ENCODE peak calls at places on chromosomes 2 and 18, in eight cellular contexts. One of them, this sample, is unnamed.

GRCh38 chr2:71063216-71063615 is 5.2 kb upstream of the NAGK start:
- DNase-seq in GM13977: no peak
- DNase-seq in left ventricle myocardium inferior: no peak
- DNase-seq in colonic mucosa: no peak
- DNase-seq in NB4: no peak
- DNase-seq in astrocyte of the cerebellum: no peak
- DNase-seq in AG04450: no peak
- DNase-seq in A549: no peak
- DNase-seq in this sample: no peak

GRCh38 chr2:28615691-28616090 is 119.8 kb downstream of the PLB1 start:
- DNase-seq in GM13977: no peak
- DNase-seq in left ventricle myocardium inferior: no peak
- DNase-seq in colonic mucosa: no peak
- DNase-seq in NB4: no peak
- DNase-seq in astrocyte of the cerebellum: no peak
- DNase-seq in AG04450: no peak
- DNase-seq in A549: no peak
- DNase-seq in this sample: no peak

GRCh38 chr2:121052507-121052906 is 232.5 kb downstream of the TFCP2L1 start:
- DNase-seq in GM13977: no peak
- DNase-seq in left ventricle myocardium inferior: no peak
- DNase-seq in colonic mucosa: peak; percentile 27
- DNase-seq in NB4: no peak
- DNase-seq in astrocyte of the cerebellum: no peak
- DNase-seq in AG04450: no peak
- DNase-seq in A549: no peak
- DNase-seq in this sample: no peak

GRCh38 chr2:92073036-92073814 is 2798.0 kb upstream of the TEKT4 start:
- DNase-seq in GM13977: peak; percentile 0
- DNase-seq in left ventricle myocardium inferior: no peak
- DNase-seq in colonic mucosa: no peak
- DNase-seq in NB4: no peak
- DNase-seq in astrocyte of the cerebellum: no peak
- DNase-seq in AG04450: no peak
- DNase-seq in A549: no peak
- DNase-seq in this sample: peak; percentile 37

GRCh38 chr18:48810805-48811204 is 140.0 kb downstream of the SMAD7 start:
- DNase-seq in GM13977: no peak
- DNase-seq in left ventricle myocardium inferior: no peak
- DNase-seq in colonic mucosa: no peak
- DNase-seq in NB4: no peak
- DNase-seq in astrocyte of the cerebellum: no peak
- DNase-seq in AG04450: no peak
- DNase-seq in A549: no peak
- DNase-seq in this sample: no peak

GRCh38 chr18:75293591-75293990 is 83.0 kb downstream of the TSHZ1 start:
- DNase-seq in GM13977: no peak
- DNase-seq in left ventricle myocardium inferior: no peak
- DNase-seq in colonic mucosa: no peak
- DNase-seq in NB4: no peak
- DNase-seq in astrocyte of the cerebellum: no peak
- DNase-seq in AG04450: no peak
- DNase-seq in A549: no peak
- DNase-seq in this sample: no peak

GRCh38 chr2:229910147-229910831 is 11.5 kb downstream of the TRIP12 start:
- DNase-seq in GM13977: no peak
- DNase-seq in left ventricle myocardium inferior: no peak
- DNase-seq in colonic mucosa: no peak
- DNase-seq in NB4: no peak
- DNase-seq in astrocyte of the cerebellum: no peak
- DNase-seq in AG04450: no peak
- DNase-seq in A549: no peak
- DNase-seq in this sample: no peak

GRCh38 chr2:157761520-157761919 is 114.6 kb downstream of the ACVR1 start:
- DNase-seq in GM13977: no peak
- DNase-seq in left ventricle myocardium inferior: no peak
- DNase-seq in colonic mucosa: no peak
- DNase-seq in NB4: no peak
- DNase-seq in astrocyte of the cerebellum: no peak
- DNase-seq in AG04450: no peak
- DNase-seq in A549: no peak
- DNase-seq in this sample: no peak

GRCh38 chr2:26754972-26755670 is 9.0 kb upstream of the SLC35F6 start:
- DNase-seq in GM13977: no peak
- DNase-seq in left ventricle myocardium inferior: no peak
- DNase-seq in colonic mucosa: no peak
- DNase-seq in NB4: no peak
- DNase-seq in astrocyte of the cerebellum: no peak
- DNase-seq in AG04450: no peak
- DNase-seq in A549: no peak
- DNase-seq in this sample: no peak

GRCh38 chr2:23523651-23524260 is 138.8 kb downstream of the KLHL29 start:
- DNase-seq in GM13977: no peak
- DNase-seq in left ventricle myocardium inferior: no peak
- DNase-seq in colonic mucosa: no peak
- DNase-seq in NB4: no peak
- DNase-seq in astrocyte of the cerebellum: no peak
- DNase-seq in AG04450: no peak
- DNase-seq in A549: no peak
- DNase-seq in this sample: peak; percentile 91

GRCh38 chr2:165113414-165113813 is 90.4 kb downstream of the SCN3A start:
- DNase-seq in GM13977: no peak
- DNase-seq in left ventricle myocardium inferior: no peak
- DNase-seq in colonic mucosa: no peak
- DNase-seq in NB4: no peak
- DNase-seq in astrocyte of the cerebellum: no peak
- DNase-seq in AG04450: peak; percentile 13
- DNase-seq in A549: no peak
- DNase-seq in this sample: no peak

GRCh38 chr18:79447703-79448367 is 52.1 kb downstream of the NFATC1 start:
- DNase-seq in GM13977: no peak
- DNase-seq in left ventricle myocardium inferior: no peak
- DNase-seq in colonic mucosa: no peak
- DNase-seq in NB4: no peak
- DNase-seq in astrocyte of the cerebellum: no peak
- DNase-seq in AG04450: peak; percentile 46
- DNase-seq in A549: no peak
- DNase-seq in this sample: no peak

GRCh38 chr2:74384051-74384450 is 3.9 kb upstream of the DCTN1 start:
- DNase-seq in GM13977: no peak
- DNase-seq in left ventricle myocardium inferior: no peak
- DNase-seq in colonic mucosa: no peak
- DNase-seq in NB4: no peak
- DNase-seq in astrocyte of the cerebellum: no peak
- DNase-seq in AG04450: no peak
- DNase-seq in A549: no peak
- DNase-seq in this sample: no peak

GRCh38 chr2:13524492-13524891 is 807.8 kb downstream of the TRIB2 start:
- DNase-seq in GM13977: peak; percentile 12
- DNase-seq in left ventricle myocardium inferior: no peak
- DNase-seq in colonic mucosa: no peak
- DNase-seq in NB4: no peak
- DNase-seq in astrocyte of the cerebellum: no peak
- DNase-seq in AG04450: no peak
- DNase-seq in A549: no peak
- DNase-seq in this sample: no peak

GRCh38 chr18:63949068-63949737 is at the start of gene HMSD:
- DNase-seq in GM13977: peak; percentile 78
- DNase-seq in left ventricle myocardium inferior: peak; percentile 52
- DNase-seq in colonic mucosa: peak; percentile 73
- DNase-seq in NB4: no peak
- DNase-seq in astrocyte of the cerebellum: no peak
- DNase-seq in AG04450: no peak
- DNase-seq in A549: peak; percentile 53
- DNase-seq in this sample: no peak

GRCh38 chr2:43075054-43075593 is 151.3 kb downstream of the ZFP36L2 start:
- DNase-seq in GM13977: no peak
- DNase-seq in left ventricle myocardium inferior: peak; percentile 81
- DNase-seq in colonic mucosa: peak; percentile 49
- DNase-seq in NB4: no peak
- DNase-seq in astrocyte of the cerebellum: peak; percentile 94
- DNase-seq in AG04450: peak; percentile 92
- DNase-seq in A549: no peak
- DNase-seq in this sample: peak; percentile 94

GRCh38 chr2:62197017-62197586 is 1.2 kb downstream of the B3GNT2 start:
- DNase-seq in GM13977: peak; percentile 45
- DNase-seq in left ventricle myocardium inferior: no peak
- DNase-seq in colonic mucosa: peak; percentile 45
- DNase-seq in NB4: peak; percentile 68
- DNase-seq in astrocyte of the cerebellum: no peak
- DNase-seq in AG04450: no peak
- DNase-seq in A549: peak; percentile 38
- DNase-seq in this sample: peak; percentile 69
- TF ChIP-seq CTCF in GM13977: peak; percentile 48
- TF ChIP-seq CTCF in left ventricle myocardium inferior: no peak
- TF ChIP-seq CTCF in colonic mucosa: no peak
- TF ChIP-seq CTCF in NB4: peak; percentile 14
- TF ChIP-seq CTCF in astrocyte of the cerebellum: no peak
- TF ChIP-seq CTCF in AG04450: no peak
- TF ChIP-seq CTCF in A549: peak; percentile 43
- TF ChIP-seq CTCF in this sample: no peak

GRCh38 chr2:163729874-163730273 is 5.9 kb downstream of the FIGN start:
- DNase-seq in GM13977: no peak
- DNase-seq in left ventricle myocardium inferior: no peak
- DNase-seq in colonic mucosa: no peak
- DNase-seq in NB4: no peak
- DNase-seq in astrocyte of the cerebellum: no peak
- DNase-seq in AG04450: no peak
- DNase-seq in A549: no peak
- DNase-seq in this sample: no peak

GRCh38 chr2:163717993-163718680 is 17.7 kb downstream of the FIGN start:
- DNase-seq in GM13977: no peak
- DNase-seq in left ventricle myocardium inferior: no peak
- DNase-seq in colonic mucosa: no peak
- DNase-seq in NB4: no peak
- DNase-seq in astrocyte of the cerebellum: no peak
- DNase-seq in AG04450: no peak
- DNase-seq in A549: no peak
- DNase-seq in this sample: no peak

GRCh38 chr2:163719278-163719677 is 16.5 kb downstream of the FIGN start:
- DNase-seq in GM13977: no peak
- DNase-seq in left ventricle myocardium inferior: no peak
- DNase-seq in colonic mucosa: no peak
- DNase-seq in NB4: no peak
- DNase-seq in astrocyte of the cerebellum: no peak
- DNase-seq in AG04450: no peak
- DNase-seq in A549: no peak
- DNase-seq in this sample: no peak

GRCh38 chr2:163723352-163723751 is 12.5 kb downstream of the FIGN start:
- DNase-seq in GM13977: no peak
- DNase-seq in left ventricle myocardium inferior: no peak
- DNase-seq in colonic mucosa: no peak
- DNase-seq in NB4: no peak
- DNase-seq in astrocyte of the cerebellum: no peak
- DNase-seq in AG04450: no peak
- DNase-seq in A549: no peak
- DNase-seq in this sample: no peak

GRCh38 chr2:163723881-163724280 is 11.9 kb downstream of the FIGN start:
- DNase-seq in GM13977: no peak
- DNase-seq in left ventricle myocardium inferior: no peak
- DNase-seq in colonic mucosa: no peak
- DNase-seq in NB4: no peak
- DNase-seq in astrocyte of the cerebellum: no peak
- DNase-seq in AG04450: no peak
- DNase-seq in A549: no peak
- DNase-seq in this sample: no peak
- TF ChIP-seq CTCF in GM13977: no peak
- TF ChIP-seq CTCF in left ventricle myocardium inferior: no peak
- TF ChIP-seq CTCF in colonic mucosa: no peak
- TF ChIP-seq CTCF in NB4: no peak
- TF ChIP-seq CTCF in astrocyte of the cerebellum: no peak
- TF ChIP-seq CTCF in AG04450: no peak
- TF ChIP-seq CTCF in A549: no peak
- TF ChIP-seq CTCF in this sample: no peak

GRCh38 chr2:44770221-44771187 is 171.0 kb upstream of the SIX3 start:
- DNase-seq in GM13977: no peak
- DNase-seq in left ventricle myocardium inferior: no peak
- DNase-seq in colonic mucosa: no peak
- DNase-seq in NB4: peak; percentile 35
- DNase-seq in astrocyte of the cerebellum: no peak
- DNase-seq in AG04450: no peak
- DNase-seq in A549: no peak
- DNase-seq in this sample: no peak
- TF ChIP-seq CTCF in GM13977: peak; percentile 14
- TF ChIP-seq CTCF in left ventricle myocardium inferior: no peak
- TF ChIP-seq CTCF in colonic mucosa: no peak
- TF ChIP-seq CTCF in NB4: no peak
- TF ChIP-seq CTCF in astrocyte of the cerebellum: no peak
- TF ChIP-seq CTCF in AG04450: no peak
- TF ChIP-seq CTCF in A549: peak; percentile 26
- TF ChIP-seq CTCF in this sample: no peak

GRCh38 chr2:37816036-37816435 is 109.1 kb upstream of the RMDN2 start:
- DNase-seq in GM13977: no peak
- DNase-seq in left ventricle myocardium inferior: no peak
- DNase-seq in colonic mucosa: no peak
- DNase-seq in NB4: no peak
- DNase-seq in astrocyte of the cerebellum: no peak
- DNase-seq in AG04450: no peak
- DNase-seq in A549: no peak
- DNase-seq in this sample: no peak

GRCh38 chr2:37812941-37813730 is 112.0 kb upstream of the RMDN2 start:
- DNase-seq in GM13977: no peak
- DNase-seq in left ventricle myocardium inferior: no peak
- DNase-seq in colonic mucosa: no peak
- DNase-seq in NB4: no peak
- DNase-seq in astrocyte of the cerebellum: no peak
- DNase-seq in AG04450: no peak
- DNase-seq in A549: no peak
- DNase-seq in this sample: no peak

GRCh38 chr2:37809525-37809924 is 115.6 kb upstream of the RMDN2 start:
- DNase-seq in GM13977: no peak
- DNase-seq in left ventricle myocardium inferior: no peak
- DNase-seq in colonic mucosa: no peak
- DNase-seq in NB4: peak; percentile 63
- DNase-seq in astrocyte of the cerebellum: peak; percentile 32
- DNase-seq in AG04450: no peak
- DNase-seq in A549: no peak
- DNase-seq in this sample: no peak

GRCh38 chr2:37809931-37810570 is 115.0 kb upstream of the RMDN2 start:
- DNase-seq in GM13977: no peak
- DNase-seq in left ventricle myocardium inferior: no peak
- DNase-seq in colonic mucosa: no peak
- DNase-seq in NB4: no peak
- DNase-seq in astrocyte of the cerebellum: no peak
- DNase-seq in AG04450: no peak
- DNase-seq in A549: no peak
- DNase-seq in this sample: no peak

GRCh38 chr2:37812414-37812813 is 112.7 kb upstream of the RMDN2 start:
- DNase-seq in GM13977: no peak
- DNase-seq in left ventricle myocardium inferior: no peak
- DNase-seq in colonic mucosa: no peak
- DNase-seq in NB4: no peak
- DNase-seq in astrocyte of the cerebellum: no peak
- DNase-seq in AG04450: no peak
- DNase-seq in A549: no peak
- DNase-seq in this sample: no peak
- TF ChIP-seq CTCF in GM13977: no peak
- TF ChIP-seq CTCF in left ventricle myocardium inferior: peak; percentile 22
- TF ChIP-seq CTCF in colonic mucosa: no peak
- TF ChIP-seq CTCF in NB4: no peak
- TF ChIP-seq CTCF in astrocyte of the cerebellum: no peak
- TF ChIP-seq CTCF in AG04450: no peak
- TF ChIP-seq CTCF in A549: no peak
- TF ChIP-seq CTCF in this sample: peak; percentile 26

GRCh38 chr2:160270571-160271113 is 70.6 kb upstream of the ITGB6 start:
- DNase-seq in GM13977: no peak
- DNase-seq in left ventricle myocardium inferior: no peak
- DNase-seq in colonic mucosa: no peak
- DNase-seq in NB4: no peak
- DNase-seq in astrocyte of the cerebellum: no peak
- DNase-seq in AG04450: no peak
- DNase-seq in A549: peak; percentile 31
- DNase-seq in this sample: peak; percentile 48
- TF ChIP-seq CTCF in GM13977: no peak
- TF ChIP-seq CTCF in left ventricle myocardium inferior: no peak
- TF ChIP-seq CTCF in colonic mucosa: no peak
- TF ChIP-seq CTCF in NB4: no peak
- TF ChIP-seq CTCF in astrocyte of the cerebellum: peak; percentile 12
- TF ChIP-seq CTCF in AG04450: no peak
- TF ChIP-seq CTCF in A549: no peak
- TF ChIP-seq CTCF in this sample: no peak

This sample was measured in tibial artery.